ENCODE peak calls at places on chromosome 5, in nine cellular contexts. Z is NB4, D is GM12892, S is sigmoid colon, Y is ovary, X is testis, J is transverse colon, A is endothelial cell of umbilical vein, U is GM12891. I is an unnamed sample.

GRCh38 chr5:56376128-56376527 is 143.0 kb upstream of the ANKRD55 start:
- DNase-seq in Z (no peak), D (no peak), S (no peak), Y (no peak), X (no peak), J (no peak), A (no peak), U (no peak), I (no peak)

GRCh38 chr5:114055318-114055788 is 306.5 kb upstream of the KCNN2 start:
- DNase-seq in Z (no peak), D (no peak), S (peak; percentile 76), Y (peak; percentile 69), X (peak; percentile 72), J (peak; percentile 17), A (peak; percentile 24), U (no peak), I (no peak)

GRCh38 chr5:109826426-109826825 is 136.7 kb downstream of the MAN2A1 start:
- DNase-seq in Z (no peak), D (no peak), S (no peak), Y (no peak), X (no peak), J (no peak), A (no peak), U (no peak), I (peak; percentile 18)

GRCh38 chr5:158586054-158586453 is 513.7 kb downstream of the EBF1 start:
- DNase-seq in Z (no peak), D (no peak), S (no peak), Y (no peak), X (no peak), J (no peak), A (no peak), U (no peak), I (no peak)

GRCh38 chr5:176537608-176538504 is 654 bp upstream of the RNF44 start:
- DNase-seq in Z (peak; percentile 99), D (peak; percentile 80), S (peak; percentile 100), Y (peak; percentile 97), X (peak; percentile 100), J (peak; percentile 99), A (peak; percentile 99), U (peak; percentile 79), I (peak; percentile 92)

GRCh38 chr5:149260761-149261160 is 10.9 kb upstream of the AFAP1L1 start:
- DNase-seq in Z (no peak), D (no peak), S (no peak), Y (no peak), X (no peak), J (no peak), A (no peak), U (no peak), I (no peak)

GRCh38 chr5:72288923-72289322 is 31.1 kb downstream of the MRPS27 start:
- DNase-seq in Z (no peak), D (no peak), S (no peak), Y (no peak), X (no peak), J (no peak), A (no peak), U (no peak), I (no peak)

GRCh38 chr5:154494036-154494435 is 16.0 kb upstream of the HAND1 start:
- DNase-seq in Z (no peak), D (no peak), S (no peak), Y (no peak), X (no peak), J (no peak), A (no peak), U (no peak), I (no peak)

GRCh38 chr5:157265714-157266285 is at the start of gene CYFIP2:
- DNase-seq in Z (peak; percentile 66), D (peak; percentile 84), S (peak; percentile 68), Y (peak; percentile 63), X (peak; percentile 59), J (peak; percentile 80), A (peak; percentile 30), U (peak; percentile 78), I (peak; percentile 42)
- TF ChIP-seq POLR2A in Z (peak; percentile 43), D (peak; percentile 58), S (no peak), Y (no peak), X (no peak), J (no peak), A (no peak), U (peak; percentile 41), I (no peak)

GRCh38 chr5:101686541-101686940 is 609.5 kb downstream of the SLCO4C1 start:
- DNase-seq in Z (no peak), D (no peak), S (no peak), Y (no peak), X (no peak), J (no peak), A (no peak), U (no peak), I (no peak)

GRCh38 chr5:101689306-101689705 is 606.8 kb downstream of the SLCO4C1 start:
- DNase-seq in Z (no peak), D (no peak), S (no peak), Y (no peak), X (no peak), J (no peak), A (no peak), U (no peak), I (no peak)

DNA sequence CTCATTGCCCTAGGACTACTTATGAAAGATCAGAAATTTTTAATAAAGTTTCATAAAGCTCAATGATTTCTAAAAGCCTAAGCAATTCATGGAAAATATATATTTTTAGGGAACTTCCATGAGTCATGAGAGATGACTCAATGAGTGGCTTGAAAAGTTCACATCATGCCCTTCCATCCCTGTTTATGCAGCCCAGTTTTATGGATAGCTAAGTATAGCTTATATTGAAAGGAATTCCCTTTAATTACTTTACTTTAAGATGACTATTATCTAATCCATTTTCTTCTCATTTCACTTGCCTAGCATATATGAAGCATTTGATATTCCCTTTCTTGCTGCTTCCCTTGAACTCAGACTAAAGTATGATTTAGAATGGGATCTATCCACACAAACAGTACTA is 608.5 kb downstream of the SLCO4C1 start:
- DNase-seq in Z (no peak), D (no peak), S (no peak), Y (no peak), X (no peak), J (no peak), A (no peak), U (no peak), I (no peak)
- TF ChIP-seq POLR2A in Z (no peak), D (no peak), S (no peak), Y (no peak), X (no peak), J (no peak), A (no peak), U (no peak), I (no peak)

DNA sequence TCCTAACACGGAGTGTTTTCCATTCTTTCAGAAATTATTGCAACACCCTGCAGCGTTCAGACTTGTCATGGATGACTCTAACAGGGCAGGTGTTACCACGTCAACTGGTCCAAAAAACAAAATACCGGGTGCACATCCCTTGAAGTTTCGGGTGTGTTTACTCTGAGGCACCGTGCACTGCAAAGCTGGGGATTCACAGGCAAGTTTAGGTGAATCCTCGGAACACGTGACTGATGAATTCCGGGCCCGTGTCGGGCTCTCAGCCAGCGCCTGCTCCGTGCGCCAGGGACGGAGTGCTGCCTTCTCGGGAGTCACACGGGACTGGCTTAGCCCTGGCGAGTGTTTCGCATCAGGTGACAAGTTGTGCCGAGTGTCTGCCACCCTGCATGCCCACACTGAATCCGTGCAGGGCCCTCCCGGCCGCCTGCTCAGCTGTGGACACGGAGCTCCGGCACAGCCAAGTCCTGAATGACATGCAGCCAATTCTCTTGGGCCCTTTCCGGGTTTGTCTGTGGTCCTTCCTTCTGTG is 66.0 kb upstream of the IRX4 start:
- DNase-seq in Z (no peak), D (no peak), S (peak; percentile 70), Y (no peak), X (no peak), J (no peak), A (no peak), U (no peak), I (no peak)
- TF ChIP-seq POLR2A in Z (no peak), D (no peak), S (no peak), Y (no peak), X (no peak), J (no peak), A (no peak), U (no peak), I (no peak)

GRCh38 chr5:15693933-15694332 is 194.0 kb downstream of the FBXL7 start:
- DNase-seq in Z (no peak), D (no peak), S (no peak), Y (no peak), X (peak; percentile 18), J (no peak), A (no peak), U (no peak), I (no peak)
- TF ChIP-seq POLR2A in Z (no peak), D (no peak), S (no peak), Y (no peak), X (no peak), J (no peak), A (no peak), U (no peak), I (no peak)

GRCh38 chr5:38466444-38467189 is 89.8 kb downstream of the LIFR start:
- DNase-seq in Z (no peak), D (no peak), S (peak; percentile 88), Y (peak; percentile 97), X (peak; percentile 89), J (peak; percentile 26), A (peak; percentile 79), U (no peak), I (peak; percentile 47)
- TF ChIP-seq POLR2A in Z (no peak), D (no peak), S (no peak), Y (no peak), X (no peak), J (no peak), A (no peak), U (no peak), I (no peak)

I was measured in H54.